ENCODE peak calls at places on chromosome 12, in seven cellular contexts. B, P, E, X, G, A and T are unnamed samples.

GRCh38 chr12:40157307-40157706 is 51.4 kb upstream of the SLC2A13 start:
- DNase-seq in X (no peak), P (no peak), G (no peak), A (no peak), E (no peak), B (no peak), T (no peak)

GRCh38 chr12:124457287-124458219 is 109.9 kb downstream of the NCOR2 start:
- DNase-seq in G (no peak), E (no peak), B (no peak), P (no peak), A (peak), X (no peak), T (no peak)

GRCh38 chr12:128316981-128317526 is 50.1 kb downstream of the TMEM132C start:
- DNase-seq in G (no peak), A (no peak), B (no peak), P (no peak), X (no peak), E (no peak), T (no peak)

GRCh38 chr12:47736877-47737676 is 11.8 kb upstream of the ENDOU start:
- DNase-seq in G (no peak), X (no peak), E (no peak), B (no peak), A (no peak), P (no peak), T (no peak)

GRCh38 chr12:63457857-63458256 is 210.4 kb downstream of the DPY19L2 start:
- DNase-seq in P (no peak), X (no peak), A (no peak), E (no peak), B (no peak), G (no peak), T (no peak)

GRCh38 chr12:70121562-70121961 is 121.7 kb upstream of the CNOT2 start:
- DNase-seq in P (peak), A (no peak), G (no peak), X (no peak), E (no peak), B (no peak), T (no peak)

GRCh38 chr12:10143205-10143604 is 13.2 kb upstream of the CLEC7A start:
- DNase-seq in A (no peak), G (no peak), E (no peak), X (no peak), P (no peak), B (no peak), T (no peak)

GRCh38 chr12:95446511-95446910 is 27.4 kb upstream of the METAP2 start:
- DNase-seq in X (no peak), G (no peak), E (peak), A (no peak), P (no peak), B (no peak), T (no peak)

GRCh38 chr12:102907918-102908317 is 9.1 kb downstream of the PAH start:
- DNase-seq in A (no peak), E (no peak), X (no peak), B (no peak), G (no peak), P (no peak), T (no peak)

GRCh38 chr12:124389537-124390441 is 94.9 kb downstream of the RFLNA start:
- DNase-seq in B (no peak), G (no peak), P (no peak), E (peak), X (no peak), A (no peak), T (no peak)

GRCh38 chr12:88062464-88062863 is 33.3 kb upstream of the C12orf50 start:
- DNase-seq in A (no peak), G (no peak), E (no peak), B (no peak), X (no peak), P (no peak), T (no peak)

GRCh38 chr12:30979371-30980259 is 53.1 kb downstream of the TSPAN11 start:
- DNase-seq in A (no peak), G (no peak), X (no peak), B (no peak), E (no peak), P (no peak), T (no peak)

GRCh38 chr12:95881331-95881955 is 22.7 kb downstream of the SNRPF start:
- DNase-seq in G (no peak), A (no peak), P (no peak), B (no peak), X (peak), E (no peak), T (no peak)

GRCh38 chr12:48569946-48570345 is at the start of gene LALBA:
- DNase-seq in B (no peak), X (no peak), P (no peak), G (no peak), E (no peak), A (no peak), T (no peak)

GRCh38 chr12:85466906-85467305 is 186.9 kb downstream of the ALX1 start:
- DNase-seq in A (no peak), E (peak), X (no peak), B (no peak), G (no peak), P (peak), T (no peak)

GRCh38 chr12:51589060-51589459 is 2.0 kb upstream of the SCN8A start:
- DNase-seq in X (no peak), G (no peak), B (no peak), E (no peak), A (no peak), P (peak), T (no peak)

GRCh38 chr12:52876371-52876770 is 27.6 kb upstream of the KRT78 start:
- DNase-seq in X (no peak), G (no peak), P (peak), A (no peak), B (peak), E (peak), T (peak)

GRCh38 chr12:51087818-51088217 is 4.4 kb upstream of the CSRNP2 start:
- DNase-seq in P (no peak), A (no peak), X (no peak), G (no peak), B (no peak), E (no peak), T (no peak)

GRCh38 chr12:108828774-108829173 is 28.6 kb downstream of the SSH1 start:
- DNase-seq in A (no peak), G (no peak), E (no peak), B (no peak), P (no peak), X (no peak), T (no peak)

GRCh38 chr12:113328368-113328889 is 6.5 kb downstream of the SLC8B1 start:
- DNase-seq in X (no peak), G (no peak), P (no peak), B (no peak), A (no peak), E (no peak), T (no peak)

GRCh38 chr12:16189849-16190248 is 87.6 kb downstream of the SLC15A5 start:
- DNase-seq in E (peak), G (peak), A (no peak), B (peak), P (peak), X (peak), T (no peak)

GRCh38 chr12:49867580-49868341 is 24.9 kb upstream of the BCDIN3D start:
- DNase-seq in A (no peak), G (no peak), B (no peak), P (peak), X (no peak), E (no peak), T (no peak)

GRCh38 chr12:132955094-132955932 is 793 bp downstream of the ZNF605 start:
- DNase-seq in P (peak), A (no peak), G (peak), B (no peak), X (no peak), E (peak), T (peak)

GRCh38 chr12:95997911-95998510 is 1.9 kb upstream of the HAL start:
- DNase-seq in X (no peak), B (no peak), G (no peak), P (peak), E (peak), A (no peak), T (no peak)